ENCODE peak calls at places on chromosomes 11 and 22, in four cellular contexts. M is K562, Y is GM12878, P is HepG2. K is an unnamed sample.
A peak's percentile ranks its signal among the peaks of the same experiment; 100 is the strongest.

GRCh38 chr11:125938418-125938817 is 7.4 kb upstream of the VSIG10L2 start:
- DNase-seq in M (no peak), Y (no peak), P (no peak), K (no peak)

GRCh38 chr22:36736701-36737320 is 33.3 kb upstream of the CACNG2 start:
- DNase-seq in M (no peak), Y (no peak), P (no peak), K (no peak)

GRCh38 chr11:17259519-17259918 is 17.0 kb upstream of the NUCB2 start:
- DNase-seq in M (no peak), Y (no peak), P (no peak), K (no peak)

GRCh38 chr11:9633674-9634073 is 30.2 kb upstream of the SWAP70 start:
- DNase-seq in M (no peak), Y (no peak), P (no peak), K (no peak)

GRCh38 chr11:134592391-134592990 is 180.4 kb upstream of the B3GAT1 start:
- DNase-seq in M (peak; percentile 40), Y (no peak), P (peak; percentile 15), K (peak; percentile 51)

GRCh38 chr22:42948205-42948804 is 66.6 kb downstream of the PACSIN2 start:
- DNase-seq in M (no peak), Y (no peak), P (no peak), K (no peak)

GRCh38 chr11:11533751-11534150 is 88.1 kb downstream of the GALNT18 start:
- DNase-seq in M (no peak), Y (no peak), P (no peak), K (no peak)

GRCh38 chr11:75289919-75290318 is 49.3 kb downstream of the TPBGL start:
- DNase-seq in M (no peak), Y (no peak), P (no peak), K (no peak)

GRCh38 chr11:27319065-27319464 is 44.0 kb downstream of the CCDC34 start:
- DNase-seq in M (no peak), Y (peak; percentile 42), P (peak; percentile 48), K (no peak)

GRCh38 chr11:3626250-3626960 is 15.4 kb downstream of the ART5 start:
- DNase-seq in M (no peak), Y (no peak), P (no peak), K (no peak)

GRCh38 chr11:66568124-66568916 is at the start of gene CTSF:
- DNase-seq in M (peak; percentile 100), Y (no peak), P (no peak), K (peak; percentile 100)

GRCh38 chr22:33332538-33332937 is 274.4 kb upstream of the SYN3 start:
- DNase-seq in M (no peak), Y (no peak), P (no peak), K (no peak)

GRCh38 chr11:11661356-11662040 is 39.7 kb upstream of the GALNT18 start:
- DNase-seq in M (no peak), Y (no peak), P (no peak), K (no peak)

GRCh38 chr22:38035530-38035885 is 21.7 kb upstream of the PICK1 start:
- DNase-seq in M (no peak), Y (no peak), P (no peak), K (peak; percentile 19)

GRCh38 chr11:60169264-60169915 is 13.5 kb downstream of the MS4A6A start:
- DNase-seq in M (no peak), Y (no peak), P (peak; percentile 33), K (no peak)
- TF ChIP-seq NFIC in M (no peak), Y (no peak), P (no peak), K (no peak)

GRCh38 chr11:69012092-69013008 is 696 bp downstream of the MRGPRF start:
- DNase-seq in M (no peak), Y (no peak), P (no peak), K (peak; percentile 41)

GRCh38 chr11:69014084-69014935 is 1.3 kb upstream of the MRGPRF start:
- DNase-seq in M (no peak), Y (no peak), P (peak; percentile 13), K (peak; percentile 69)

GRCh38 chr11:69014936-69015549 is 2.0 kb upstream of the MRGPRF start:
- DNase-seq in M (no peak), Y (no peak), P (no peak), K (peak; percentile 51)

GRCh38 chr11:69011624-69012091 is 1.4 kb downstream of the MRGPRF start:
- DNase-seq in M (no peak), Y (no peak), P (no peak), K (no peak)

DNA sequence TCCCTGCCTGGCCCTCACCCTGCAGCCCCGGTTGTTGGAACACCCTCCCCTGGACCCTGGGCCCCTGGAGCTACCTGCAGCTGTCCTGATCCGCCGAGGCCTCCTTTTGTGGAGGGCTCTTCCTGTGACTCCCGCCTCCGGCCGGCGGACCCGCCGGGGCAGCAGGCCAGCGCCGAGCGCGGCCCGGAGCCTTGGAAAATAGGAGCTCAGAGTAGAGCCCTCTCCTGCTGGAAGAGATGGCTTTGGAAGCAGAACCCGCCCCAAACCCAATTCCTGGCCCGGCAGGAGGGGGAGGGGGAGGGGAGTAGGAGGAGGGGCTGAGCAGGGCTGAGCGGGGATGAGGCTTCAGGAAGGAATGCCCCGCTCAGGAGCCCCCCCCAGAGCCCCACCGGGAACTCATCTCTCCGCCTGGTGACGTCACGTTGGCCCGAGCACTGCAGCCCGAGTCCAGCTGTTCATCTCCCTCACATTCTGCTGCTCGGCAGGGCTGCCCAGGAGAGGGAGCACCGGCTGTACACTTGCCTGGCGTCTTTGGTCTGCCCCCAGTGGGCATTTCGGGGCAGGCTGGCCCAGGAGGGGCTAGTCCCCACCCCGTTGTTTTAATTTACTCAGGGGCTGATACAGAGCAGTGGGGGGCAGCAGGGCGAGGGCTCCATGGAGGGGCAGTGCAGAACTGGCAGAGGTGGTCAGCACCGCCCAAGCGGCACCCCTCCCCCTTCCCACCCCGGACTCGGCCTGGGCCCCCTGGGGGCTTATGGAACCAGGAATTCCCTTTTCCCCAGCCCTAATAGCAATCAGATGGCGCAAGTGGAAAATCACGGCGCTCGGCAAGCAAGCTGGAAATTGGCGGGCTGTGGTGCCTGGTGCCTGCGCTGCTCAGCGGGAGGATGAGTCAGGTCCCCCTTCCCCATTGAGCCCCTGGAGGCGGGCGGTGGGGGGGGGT is at the start of gene MRGPRF:
- DNase-seq in M (peak; percentile 30), Y (no peak), P (no peak), K (peak; percentile 89)
- TF ChIP-seq CTCF in M (peak; percentile 9), Y (no peak), P (no peak), K (peak; percentile 52)

GRCh38 chr11:73464347-73464746 is 88.1 kb downstream of the RELT start:
- DNase-seq in M (no peak), Y (no peak), P (no peak), K (no peak)
- TF ChIP-seq NFIC in M (no peak), Y (no peak), P (no peak), K (no peak)

DNA sequence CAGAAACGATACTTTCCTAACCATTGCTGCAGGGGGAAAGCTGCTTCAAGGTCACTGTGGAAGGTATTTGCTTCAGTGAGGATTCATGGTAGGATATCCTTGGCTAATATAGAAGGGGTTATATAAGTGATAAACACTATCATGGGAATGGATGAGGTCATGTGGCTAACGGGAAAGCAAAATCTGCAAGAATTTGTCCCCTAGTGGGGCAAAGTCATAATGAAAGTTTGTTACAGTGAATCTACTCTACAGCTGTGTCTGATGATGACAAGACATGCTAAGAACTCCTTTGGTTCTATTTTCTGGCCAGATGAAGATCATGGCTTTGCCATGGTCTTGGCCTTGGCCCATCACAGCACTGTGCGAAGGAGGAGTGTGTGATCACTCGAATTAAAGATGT is 13.8 kb downstream of the MMP20 start:
- DNase-seq in M (no peak), Y (no peak), P (no peak), K (no peak)
- TF ChIP-seq CTCF in M (no peak), Y (peak; percentile 34), P (no peak), K (no peak)

K was measured in SK-N-SH.